ENCODE peak calls at places on chromosomes 4 and X, in seven cellular contexts. G is activated T-cell treated with anti-CD3 and anti-CD28 coated beads for 1 hour; E is activated CD4-positive, alpha-beta T cell treated with anti-CD3 and anti-CD28 coated beads for 24 hours; K is stimulated activated naive CD8-positive, alpha-beta T cell treated with anti-CD3 and anti-CD28 coated beads, Interleukin-15, Interleukin-2, amounts not matched to agents 100 U/mL and 50 U/mL, for 24 hours; U is GM12865; Y is fibroblast of pulmonary artery; B is stimulated activated naive CD4-positive, alpha-beta T cell treated with Interleukin-2 at 50 U/mL for 16 hours. W is an unnamed sample.

GRCh38 chr4:7964459-7964858 is 24.8 kb upstream of the AFAP1 start:
- DNase-seq in G (no peak), E (no peak), K (no peak), U (peak; percentile 67), Y (no peak), B (peak; percentile 20), W (no peak)

GRCh38 chr4:2647403-2648158 is 108.6 kb downstream of the TNIP2 start:
- DNase-seq in G (no peak), E (no peak), K (no peak), U (no peak), Y (no peak), B (no peak), W (no peak)

GRCh38 chr4:112296949-112297483 is at the start of gene ALPK1:
- DNase-seq in G (no peak), E (no peak), K (no peak), U (peak; percentile 72), Y (peak; percentile 95), B (no peak), W (no peak)

GRCh38 chr4:147981305-147981704 is 249.4 kb downstream of the ARHGAP10 start:
- DNase-seq in G (no peak), E (no peak), K (no peak), U (peak; percentile 83), Y (no peak), B (no peak), W (no peak)

GRCh38 chrX:123121241-123121640 is 62.8 kb upstream of the GRIA3 start:
- DNase-seq in G (no peak), E (no peak), K (no peak), U (no peak), Y (no peak), B (no peak), W (no peak)

GRCh38 chrX:6292599-6292998 is 63.9 kb upstream of the NLGN4X start:
- DNase-seq in G (no peak), E (no peak), K (no peak), U (no peak), Y (no peak), B (no peak), W (no peak)

GRCh38 chrX:107542500-107542899 is 85.8 kb upstream of the PRPS1 start:
- DNase-seq in G (no peak), E (no peak), K (no peak), U (peak; percentile 8), Y (peak; percentile 14), B (no peak), W (no peak)

GRCh38 chrX:108947205-108947604 is 210.8 kb upstream of the IRS4 start:
- DNase-seq in G (no peak), E (no peak), K (no peak), U (no peak), Y (no peak), B (no peak), W (no peak)

GRCh38 chr4:26342328-26343040 is 21.7 kb downstream of the RBPJ start:
- DNase-seq in G (no peak), E (no peak), K (no peak), U (no peak), Y (peak; percentile 76), B (no peak), W (no peak)

GRCh38 chr4:1981251-1982055 is 27.3 kb downstream of the NELFA start:
- DNase-seq in G (no peak), E (no peak), K (peak; percentile 22), U (no peak), Y (no peak), B (no peak), W (no peak)

GRCh38 chr4:74793757-74794340 is 474 bp downstream of the BTC start:
- DNase-seq in G (no peak), E (no peak), K (no peak), U (peak; percentile 23), Y (peak; percentile 24), B (no peak), W (no peak)

GRCh38 chr4:156420557-156420956 is 466.9 kb upstream of the CTSO start:
- DNase-seq in G (no peak), E (no peak), K (no peak), U (no peak), Y (peak; percentile 20), B (no peak), W (no peak)

GRCh38 chrX:19649227-19650009 is 134.1 kb upstream of the MAP3K15 start:
- DNase-seq in G (no peak), E (no peak), K (no peak), U (no peak), Y (peak; percentile 53), B (no peak), W (no peak)

GRCh38 chr4:88881227-88881569 is 175.8 kb downstream of the FAM13A start:
- DNase-seq in G (no peak), E (no peak), K (no peak), U (no peak), Y (no peak), B (no peak), W (no peak)

GRCh38 chrX:133921764-133922389 is 63.5 kb downstream of the GPC3 start:
- DNase-seq in G (peak; percentile 0), E (peak; percentile 11), K (peak; percentile 39), U (peak; percentile 42), Y (peak; percentile 18), B (no peak), W (no peak)

GRCh38 chr4:29309050-29309449 is 1411.1 kb upstream of the PCDH7 start:
- DNase-seq in G (no peak), E (no peak), K (no peak), U (no peak), Y (peak; percentile 62), B (no peak), W (no peak)